ENCODE peak calls at places on chromosomes 6 and 20, in ten cellular contexts. W is uterus, H is astrocyte, O is mucosa of descending colon, L is fibroblast of lung, T is sigmoid colon, R is cardiac muscle cell, B is ovary, M is right cardiac atrium, S is HepG2. V is an unnamed sample. For H3K4me1, the result is how much of the 10 kb centered on the place peaks cover.

GRCh38 chr20:32482251-32483220 is 102.6 kb downstream of the NOL4L start:
- DNase-seq in S (no peak), B (no peak), O (peak), L (peak), H (no peak), T (peak), M (peak), W (no peak), R (peak), V (peak)

GRCh38 chr20:24465168-24465567 is 4.3 kb upstream of the SYNDIG1 start:
- DNase-seq in O (no peak), R (no peak), W (no peak), M (no peak), H (no peak), L (no peak), S (no peak), B (no peak), T (peak), V (no peak)

GRCh38 chr6:137589067-137589848 is 95.1 kb upstream of the OLIG3 start:
- DNase-seq in T (no peak), O (peak), M (no peak), B (no peak), L (peak), R (peak), H (peak), W (no peak), S (peak), V (peak)

GRCh38 chr20:40435146-40435545 is 253.9 kb downstream of the MAFB start:
- DNase-seq in W (no peak), T (no peak), R (no peak), O (no peak), H (no peak), B (no peak), S (no peak), M (no peak), L (no peak), V (no peak)

GRCh38 chr20:11891081-11891826 is 26.4 kb upstream of the BTBD3 start:
- DNase-seq in H (peak), L (peak), W (peak), M (peak), R (peak), S (peak), O (peak), B (peak), T (peak), V (peak)

GRCh38 chr20:6765469-6766058 is 1.9 kb upstream of the BMP2 start:
- DNase-seq in H (peak), T (no peak), B (no peak), S (peak), M (no peak), W (no peak), O (peak), L (peak), R (peak), V (peak)

GRCh38 chr6:124131259-124131658 is 327.6 kb downstream of the NKAIN2 start:
- DNase-seq in M (no peak), R (no peak), T (no peak), S (peak), W (no peak), L (peak), B (no peak), O (no peak), H (peak), V (peak)

GRCh38 chr6:167699141-167700036 is 127.3 kb upstream of the AFDN start:
- DNase-seq in T (peak), M (peak), O (peak), L (peak), S (no peak), W (peak), R (no peak), B (peak), H (no peak), V (peak)

GRCh38 chr6:17354700-17355403 is 38.5 kb upstream of the CAP2 start:
- DNase-seq in L (peak), M (no peak), S (peak), T (no peak), H (peak), W (no peak), O (no peak), B (no peak), R (no peak), V (peak)

GRCh38 chr20:4956200-4956810 is 45.0 kb downstream of the SLC23A2 start:
- DNase-seq in M (no peak), O (no peak), W (no peak), R (peak), T (no peak), H (no peak), B (no peak), S (peak), L (peak), V (peak)

GRCh38 chr6:31180500-31180899 is 10.0 kb upstream of the POU5F1 start:
- DNase-seq in T (peak), S (no peak), B (peak), R (no peak), M (peak), W (peak), O (no peak), H (peak), L (peak), V (no peak)

GRCh38 chr6:166008441-166009369 is 158.9 kb downstream of the TBXT start:
- DNase-seq in S (no peak), H (peak), O (no peak), R (peak), W (peak), B (peak), T (peak), M (peak), L (peak), V (peak)

GRCh38 chr6:144317736-144318135 is 32.6 kb downstream of the UTRN start:
- DNase-seq in O (no peak), T (no peak), M (no peak), H (no peak), R (no peak), L (no peak), B (no peak), W (no peak), S (no peak), V (no peak)

GRCh38 chr20:18613553-18613952 is 25.7 kb downstream of the DTD1 start:
- DNase-seq in S (no peak), O (no peak), T (no peak), M (no peak), L (no peak), R (no peak), H (no peak), W (no peak), B (no peak), V (no peak)

GRCh38 chr6:74368746-74369145 is 672.7 kb downstream of the CD109 start:
- DNase-seq in M (no peak), R (no peak), W (no peak), S (no peak), B (no peak), O (no peak), T (no peak), L (peak), H (peak), V (peak)

GRCh38 chr6:42774201-42774600 is 7.7 kb upstream of the BICRAL start:
- DNase-seq in W (no peak), R (no peak), O (no peak), M (no peak), B (no peak), H (no peak), T (no peak), L (no peak), S (no peak), V (no peak)

GRCh38 chr6:135418040-135418439 is 79.5 kb downstream of the AHI1 start:
- DNase-seq in B (no peak), R (peak), O (no peak), S (no peak), H (no peak), M (no peak), L (no peak), T (no peak), W (no peak), V (no peak)

GRCh38 chr20:45366631-45367030 is 3.7 kb downstream of the SYS1 start:
- DNase-seq in W (no peak), L (no peak), O (no peak), R (no peak), H (no peak), B (no peak), M (no peak), T (peak), S (no peak), V (no peak)

GRCh38 chr6:31720196-31720770 is 1.3 kb downstream of the LY6G6C start:
- DNase-seq in T (no peak), S (no peak), W (no peak), R (no peak), L (no peak), O (no peak), M (no peak), H (no peak), B (no peak), V (no peak)

GRCh38 chr6:160398674-160399271 is 50.6 kb downstream of the SLC22A3 start:
- DNase-seq in T (no peak), R (no peak), S (no peak), H (peak), O (no peak), L (peak), B (no peak), M (no peak), W (no peak), V (no peak)

GRCh38 chr20:25745738-25746137 is 49.1 kb upstream of the ZNF337 start:
- DNase-seq in M (no peak), B (no peak), L (no peak), R (no peak), O (no peak), T (no peak), S (no peak), H (no peak), W (no peak), V (no peak)

GRCh38 chr6:126477678-126478077 is 137.8 kb downstream of the CENPW start:
- DNase-seq in R (no peak), T (no peak), W (no peak), H (no peak), O (no peak), L (no peak), S (no peak), M (no peak), B (no peak), V (no peak)

GRCh38 chr20:44199877-44200276 is 10.7 kb downstream of the OSER1 start:
- DNase-seq in T (no peak), R (no peak), O (no peak), L (no peak), B (no peak), W (no peak), S (no peak), M (no peak), H (no peak), V (no peak)

DNA sequence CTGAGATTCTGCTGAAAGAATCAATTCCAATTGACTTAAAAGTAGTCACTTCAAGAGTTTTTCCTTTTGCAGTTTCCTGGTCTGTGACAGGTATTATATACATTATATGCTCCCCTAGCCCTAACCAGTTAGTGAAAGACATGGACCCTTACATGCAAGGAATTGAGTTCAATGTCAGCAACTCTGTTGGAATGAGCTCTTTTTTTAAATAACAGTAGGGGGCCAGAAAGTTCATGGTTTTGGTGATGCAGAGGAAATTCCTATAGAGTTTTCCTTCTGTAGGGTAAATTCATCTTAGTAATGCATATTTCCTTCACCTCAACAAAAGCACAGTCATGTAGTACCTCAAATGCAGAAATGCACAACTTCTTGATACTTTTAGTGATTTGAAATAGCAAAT is 172.2 kb downstream of the KIF6 start:
- DNase-seq in R (no peak), T (no peak), H (peak), M (no peak), W (no peak), S (no peak), O (no peak), L (peak), B (no peak), V (no peak)
- H3K4me3 ChIP-seq in R (no peak), T (no peak), H (no peak), M (no peak), W (no peak), S (no peak), O (no peak), L (no peak), B (no peak), V (no peak)

GRCh38 chr6:155274106-155274505 is 10.3 kb downstream of the CLDN20 start:
- DNase-seq in S (no peak), O (no peak), L (peak), R (no peak), T (no peak), H (peak), W (no peak), B (no peak), M (no peak), V (no peak)
- H3K4me1 ChIP-seq in S (under half), O (under half), L (under half), R (under half), T (under half), H (under half), W (under half), B (under half), M (under half), V (under half)

GRCh38 chr6:73180076-73180717 is 45.1 kb downstream of the KHDC1L start:
- DNase-seq in S (no peak), W (no peak), R (no peak), L (peak), O (no peak), M (no peak), H (peak), T (no peak), B (no peak), V (no peak)
- H3K4me3 ChIP-seq in S (no peak), W (no peak), R (no peak), L (no peak), O (no peak), M (no peak), H (peak), T (no peak), B (no peak), V (peak)

GRCh38 chr6:11208267-11208666 is 24.2 kb downstream of the NEDD9 start:
- DNase-seq in B (no peak), S (no peak), T (no peak), L (no peak), O (no peak), W (no peak), R (no peak), H (no peak), M (no peak), V (no peak)

GRCh38 chr6:11206576-11206975 is 25.9 kb downstream of the NEDD9 start:
- DNase-seq in H (peak), L (peak), O (no peak), W (no peak), S (no peak), T (no peak), R (no peak), B (no peak), M (no peak), V (no peak)

GRCh38 chr6:11209369-11209768 is 23.1 kb downstream of the NEDD9 start:
- DNase-seq in L (no peak), B (no peak), S (no peak), M (no peak), W (no peak), T (no peak), O (no peak), H (no peak), R (no peak), V (no peak)

GRCh38 chr6:11205721-11206120 is 26.7 kb downstream of the NEDD9 start:
- DNase-seq in R (peak), H (no peak), O (peak), T (no peak), L (no peak), W (no peak), S (no peak), M (no peak), B (no peak), V (no peak)

GRCh38 chr6:11207199-11207968 is 25.1 kb downstream of the NEDD9 start:
- DNase-seq in B (no peak), H (peak), R (no peak), L (peak), M (no peak), S (peak), O (peak), T (peak), W (peak), V (peak)
- H3K4me1 ChIP-seq in B (under half), H (half or more), R (under half), L (under half), M (under half), S (half or more), O (under half), T (half or more), W (under half), V (under half)

GRCh38 chr20:1887756-1888155 is 7.5 kb upstream of the SIRPA start:
- DNase-seq in M (no peak), B (no peak), W (no peak), S (no peak), T (no peak), H (no peak), O (no peak), R (no peak), L (no peak), V (no peak)

GRCh38 chr20:1891263-1892121 is 3.7 kb upstream of the SIRPA start:
- DNase-seq in S (no peak), B (no peak), R (no peak), M (no peak), T (no peak), L (no peak), W (no peak), H (no peak), O (no peak), V (no peak)

GRCh38 chr20:1888796-1889463 is 6.3 kb upstream of the SIRPA start:
- DNase-seq in T (peak), L (no peak), M (no peak), S (peak), B (no peak), W (no peak), O (no peak), R (no peak), H (no peak), V (peak)

GRCh38 chr20:1892122-1892385 is 3.2 kb upstream of the SIRPA start:
- DNase-seq in T (no peak), O (no peak), W (no peak), H (no peak), M (no peak), S (no peak), R (no peak), B (no peak), L (no peak), V (no peak)

GRCh38 chr20:1890469-1891262 is 4.5 kb upstream of the SIRPA start:
- DNase-seq in H (no peak), T (no peak), L (no peak), S (no peak), B (no peak), W (no peak), O (no peak), R (no peak), M (no peak), V (no peak)
- H3K4me3 ChIP-seq in H (no peak), T (no peak), L (no peak), S (no peak), B (no peak), W (no peak), O (no peak), R (no peak), M (no peak), V (no peak)

DNA sequence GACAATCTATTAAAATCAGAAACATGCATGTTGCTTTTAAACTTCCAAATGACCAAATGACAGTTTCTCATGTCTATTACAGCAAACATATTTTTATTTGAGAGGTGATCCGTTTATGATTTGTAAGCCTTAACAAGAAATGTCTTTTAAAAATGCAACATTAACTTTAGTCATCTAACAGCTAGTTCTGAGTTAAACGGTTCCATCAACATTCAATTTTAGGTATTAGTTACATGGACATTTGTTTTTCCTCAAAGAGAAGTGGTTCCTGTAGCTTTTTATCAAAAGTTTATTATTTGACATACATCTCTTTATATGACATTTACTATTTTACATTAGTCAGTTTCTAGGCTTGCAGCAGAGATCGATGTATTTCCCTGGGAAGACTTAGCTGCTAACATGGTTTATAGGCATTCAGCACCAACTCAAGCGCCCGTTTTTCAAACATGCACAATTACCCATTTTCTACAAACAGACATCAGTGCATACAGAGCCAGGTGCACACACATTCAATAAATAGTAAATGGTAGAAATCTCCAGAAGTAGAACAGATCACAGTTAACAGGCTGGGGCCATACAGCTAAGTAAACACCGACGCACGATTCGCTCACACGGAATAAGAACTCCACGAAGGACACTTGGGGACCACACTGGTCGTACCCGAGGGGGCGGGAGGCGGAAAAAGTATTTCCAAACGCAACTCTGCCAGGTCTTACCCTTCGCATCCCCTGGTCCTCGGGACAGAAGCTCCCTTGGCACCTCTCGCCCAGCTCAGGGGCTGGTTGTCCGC is 865 bp downstream of the CNR1 start:
- DNase-seq in T (no peak), S (no peak), W (no peak), H (no peak), R (no peak), O (no peak), L (no peak), M (no peak), B (no peak), V (no peak)
- H3K4me1 ChIP-seq in T (under half), S (under half), W (under half), H (under half), R (under half), O (under half), L (under half), M (under half), B (under half), V (under half)

GRCh38 chr20:63955846-63956663 is at the start of gene UCKL1:
- DNase-seq in T (peak), B (peak), R (peak), L (peak), W (peak), S (peak), M (peak), H (peak), O (peak), V (peak)

GRCh38 chr20:63957690-63958441 is 1.6 kb upstream of the UCKL1 start:
- DNase-seq in W (peak), T (no peak), O (peak), B (no peak), L (peak), R (no peak), M (no peak), H (no peak), S (peak), V (no peak)

GRCh38 chr20:63958471-63958870 is 2.3 kb upstream of the UCKL1 start:
- DNase-seq in B (no peak), O (no peak), L (no peak), H (no peak), R (no peak), S (no peak), T (no peak), M (no peak), W (no peak), V (no peak)

GRCh38 chr20:63956664-63957003 is 418 bp upstream of the UCKL1 start:
- DNase-seq in T (no peak), H (no peak), R (no peak), B (no peak), M (no peak), S (no peak), L (no peak), W (no peak), O (no peak), V (no peak)

DNA sequence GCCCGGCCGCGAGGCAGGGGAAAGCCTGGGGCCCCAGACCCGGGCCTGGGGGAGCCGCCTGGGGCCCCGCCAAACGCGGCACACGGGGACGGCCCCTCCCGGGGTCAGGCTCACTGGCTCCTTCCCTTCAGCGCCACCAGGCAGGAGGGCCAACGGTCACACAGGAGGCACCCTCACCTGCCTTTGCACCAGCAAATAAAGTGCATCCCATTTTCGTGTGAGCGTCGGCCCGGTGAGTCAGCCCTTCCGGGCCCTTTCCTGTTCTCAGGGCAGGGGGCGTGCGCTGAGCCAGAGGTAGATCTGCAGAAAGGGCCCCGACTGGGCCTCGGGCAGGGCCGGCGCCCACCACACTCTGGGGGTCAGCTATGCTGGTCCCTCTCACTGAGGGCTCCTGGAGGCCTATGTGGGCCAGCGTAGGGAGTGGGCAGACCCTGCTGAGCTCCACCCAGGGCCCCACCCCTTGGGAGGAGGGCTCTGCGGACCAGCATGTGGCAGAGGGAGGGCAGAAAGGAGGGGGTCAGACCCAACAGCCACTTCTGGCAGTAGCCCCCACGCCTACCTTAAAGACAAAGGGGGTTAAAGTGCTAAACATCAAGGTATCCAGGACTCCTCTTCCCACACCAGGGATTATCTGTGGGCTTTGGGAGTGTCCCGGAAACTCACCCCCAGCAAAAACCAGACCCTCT is 931 bp upstream of the UCKL1 start:
- DNase-seq in L (peak), O (peak), M (peak), B (peak), W (peak), T (peak), R (peak), H (peak), S (peak), V (peak)
- H3K4me3 ChIP-seq in L (peak), O (peak), M (peak), B (peak), W (peak), T (peak), R (peak), H (peak), S (peak), V (peak)

GRCh38 chr6:157068691-157069228 is 254.6 kb downstream of the TMEM242 start:
- DNase-seq in T (no peak), W (no peak), O (no peak), S (no peak), L (peak), M (no peak), H (peak), B (no peak), R (no peak), V (peak)
- H3K4me1 ChIP-seq in T (half or more), W (under half), O (under half), S (half or more), L (under half), M (under half), H (under half), B (under half), R (under half), V (under half)

V was measured in mesenchymal stem cell.